ENCODE peak calls at places on chromosomes 2 and 18, in five cellular contexts. C is fibroblast of mammary gland, X is IMR-90, S is GM20000, P is WTC11. W is an unnamed sample.

GRCh38 chr2:9970386-9971044 is 19.0 kb downstream of the GRHL1 start:
- DNase-seq in S (no peak), P (no peak), C (peak; percentile 30), X (no peak), W (no peak)

GRCh38 chr2:105839793-105840192 is 95.1 kb downstream of the NCK2 start:
- DNase-seq in S (no peak), C (no peak), X (no peak), P (no peak), W (no peak)

GRCh38 chr2:187593697-187594096 is 39.5 kb upstream of the TFPI start:
- DNase-seq in S (no peak), X (peak; percentile 64), P (no peak), C (no peak), W (no peak)

GRCh38 chr2:18719978-18720775 is 130.8 kb upstream of the NT5C1B start:
- DNase-seq in S (no peak), P (no peak), C (peak; percentile 56), X (peak; percentile 58), W (no peak)

GRCh38 chr2:241112592-241112991 is 10.5 kb upstream of the MTERF4 start:
- DNase-seq in P (no peak), S (peak; percentile 55), C (no peak), X (no peak), W (no peak)

GRCh38 chr2:195477996-195478382 is 179.0 kb upstream of the SLC39A10 start:
- DNase-seq in C (peak; percentile 7), P (no peak), S (no peak), X (peak; percentile 25), W (no peak)

GRCh38 chr18:75003764-75004690 is 204.9 kb downstream of the PTGR3 start:
- DNase-seq in S (no peak), P (no peak), X (no peak), C (no peak), W (no peak)

GRCh38 chr2:105328281-105329196 is 996 bp downstream of the TGFBRAP1 start:
- DNase-seq in X (peak; percentile 50), C (peak; percentile 53), S (peak; percentile 46), P (no peak), W (no peak)

GRCh38 chr2:240327566-240327965 is 107.9 kb upstream of the GPC1 start:
- DNase-seq in S (no peak), C (no peak), X (no peak), P (no peak), W (no peak)

GRCh38 chr2:147170932-147171331 is 673.9 kb upstream of the ACVR2A start:
- DNase-seq in X (no peak), P (no peak), S (no peak), C (no peak), W (no peak)

GRCh38 chr2:42708196-42708595 is 55.7 kb downstream of the OXER1 start:
- DNase-seq in P (no peak), C (no peak), X (no peak), S (no peak), W (no peak)

GRCh38 chr2:161096336-161096735 is 63.9 kb upstream of the TANK start:
- DNase-seq in C (peak; percentile 61), X (no peak), P (no peak), S (no peak), W (no peak)

GRCh38 chr2:33219850-33220275 is 256.6 kb upstream of the RASGRP3 start:
- DNase-seq in S (no peak), X (peak; percentile 73), P (no peak), C (peak; percentile 49), W (no peak)

GRCh38 chr2:138501427-138502252 is at the start of gene SPOPL:
- DNase-seq in C (peak; percentile 73), X (peak; percentile 74), S (peak; percentile 95), P (peak; percentile 92), W (peak; percentile 94)
- TF ChIP-seq CTCF in C (no peak), X (no peak), S (no peak), P (no peak), W (no peak)

GRCh38 chr18:45841765-45842442 is 16.4 kb downstream of the SIGLEC15 start:
- DNase-seq in X (no peak), C (no peak), S (no peak), P (no peak), W (no peak)

GRCh38 chr18:45837283-45838070 is 12.0 kb downstream of the SIGLEC15 start:
- DNase-seq in S (peak; percentile 49), X (no peak), C (peak; percentile 43), P (peak; percentile 80), W (peak; percentile 78)

GRCh38 chr18:45841060-45841764 is 15.7 kb downstream of the SIGLEC15 start:
- DNase-seq in C (no peak), P (no peak), X (no peak), S (no peak), W (no peak)

GRCh38 chr18:45838302-45839070 is 13.0 kb downstream of the SIGLEC15 start:
- DNase-seq in X (no peak), C (no peak), P (no peak), S (no peak), W (no peak)

GRCh38 chr18:45839415-45840395 is 14.2 kb downstream of the SIGLEC15 start:
- DNase-seq in C (peak; percentile 83), P (peak; percentile 56), S (no peak), X (peak; percentile 80), W (no peak)
- TF ChIP-seq CTCF in C (peak; percentile 88), P (peak; percentile 40), S (no peak), X (peak; percentile 83), W (peak; percentile 28)

DNA sequence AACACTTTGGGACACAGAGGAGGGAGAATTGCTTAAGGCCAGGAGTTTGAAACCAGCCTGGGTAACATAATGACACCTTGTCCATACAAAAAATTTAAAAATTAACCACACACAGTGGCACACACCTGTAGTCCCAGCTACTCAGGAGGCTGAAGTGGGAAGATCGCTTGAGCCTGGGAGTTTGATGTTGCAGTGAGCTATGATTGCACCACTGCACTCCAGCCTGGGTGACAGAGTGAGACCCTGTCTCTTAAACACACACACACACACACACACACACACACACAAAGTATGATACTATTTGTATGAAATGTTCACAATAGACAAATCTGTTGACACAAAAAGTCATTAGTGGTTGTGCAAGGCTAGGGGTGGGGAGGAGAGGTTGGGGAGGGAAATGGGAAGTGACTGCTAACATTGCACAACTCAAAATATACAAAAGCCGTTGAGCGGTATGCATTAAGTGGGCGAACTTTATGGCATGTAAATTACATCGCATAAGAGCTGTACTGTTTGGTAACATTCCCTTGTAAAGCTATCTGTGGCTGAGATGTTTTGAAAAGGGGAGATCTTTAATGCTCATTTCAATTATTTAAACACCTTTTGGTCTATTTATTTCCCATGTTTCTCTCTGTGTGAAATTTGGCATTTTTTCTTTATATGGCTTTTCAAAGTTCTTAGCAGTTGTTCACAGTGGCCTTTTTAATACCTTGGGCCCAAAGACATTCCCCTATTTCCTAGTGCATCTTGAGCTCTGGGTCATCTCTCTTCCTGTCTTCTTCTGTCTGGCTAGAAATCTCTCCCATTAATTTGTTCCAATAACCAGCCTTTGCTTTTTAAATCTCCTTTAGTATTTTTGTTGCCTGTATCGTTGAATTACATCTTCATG is 58.9 kb upstream of the ZNF516 start:
- DNase-seq in P (no peak), C (peak; percentile 59), X (peak; percentile 90), S (no peak), W (no peak)
- TF ChIP-seq CTCF in P (no peak), C (no peak), X (no peak), S (no peak), W (no peak)

GRCh38 chr2:78861546-78861945 is 164.0 kb upstream of the REG3G start:
- DNase-seq in C (no peak), P (no peak), X (no peak), S (peak; percentile 6), W (no peak)
- TF ChIP-seq CTCF in C (no peak), P (peak; percentile 51), X (no peak), S (peak; percentile 26), W (peak; percentile 44)

DNA sequence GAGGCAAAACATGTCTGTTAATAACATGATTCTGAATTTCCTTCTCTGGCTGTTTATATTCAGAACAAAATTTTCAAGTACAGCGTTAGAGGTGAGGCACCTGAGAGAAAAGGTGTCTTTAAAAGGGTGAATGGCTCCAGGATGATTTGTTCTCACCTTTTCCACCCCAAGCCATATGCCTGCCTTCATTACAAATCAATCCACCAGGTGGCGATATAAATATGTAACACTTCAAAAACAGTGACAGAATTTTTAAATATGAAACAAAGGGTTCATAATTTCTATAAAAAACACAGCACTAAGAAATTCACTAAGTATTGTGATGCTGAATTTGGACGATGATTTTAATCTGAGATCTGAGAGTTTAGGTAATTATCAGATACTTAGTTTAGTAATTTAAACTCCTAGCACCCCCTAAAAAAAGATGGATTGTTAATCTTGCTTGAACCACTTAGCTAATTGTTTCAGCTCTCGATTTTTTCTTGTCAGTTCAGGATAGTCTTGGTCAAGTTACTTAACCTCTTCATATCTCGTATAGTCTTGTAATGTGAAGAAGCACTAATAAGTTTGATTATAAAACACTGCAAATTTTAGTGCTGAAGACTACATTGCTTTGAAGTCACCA is 528.8 kb downstream of the CPS1 start:
- DNase-seq in S (peak; percentile 21), C (peak; percentile 38), P (no peak), X (peak; percentile 1), W (no peak)
- TF ChIP-seq CTCF in S (peak; percentile 13), C (peak; percentile 56), P (peak; percentile 39), X (peak; percentile 46), W (peak; percentile 64)

DNA sequence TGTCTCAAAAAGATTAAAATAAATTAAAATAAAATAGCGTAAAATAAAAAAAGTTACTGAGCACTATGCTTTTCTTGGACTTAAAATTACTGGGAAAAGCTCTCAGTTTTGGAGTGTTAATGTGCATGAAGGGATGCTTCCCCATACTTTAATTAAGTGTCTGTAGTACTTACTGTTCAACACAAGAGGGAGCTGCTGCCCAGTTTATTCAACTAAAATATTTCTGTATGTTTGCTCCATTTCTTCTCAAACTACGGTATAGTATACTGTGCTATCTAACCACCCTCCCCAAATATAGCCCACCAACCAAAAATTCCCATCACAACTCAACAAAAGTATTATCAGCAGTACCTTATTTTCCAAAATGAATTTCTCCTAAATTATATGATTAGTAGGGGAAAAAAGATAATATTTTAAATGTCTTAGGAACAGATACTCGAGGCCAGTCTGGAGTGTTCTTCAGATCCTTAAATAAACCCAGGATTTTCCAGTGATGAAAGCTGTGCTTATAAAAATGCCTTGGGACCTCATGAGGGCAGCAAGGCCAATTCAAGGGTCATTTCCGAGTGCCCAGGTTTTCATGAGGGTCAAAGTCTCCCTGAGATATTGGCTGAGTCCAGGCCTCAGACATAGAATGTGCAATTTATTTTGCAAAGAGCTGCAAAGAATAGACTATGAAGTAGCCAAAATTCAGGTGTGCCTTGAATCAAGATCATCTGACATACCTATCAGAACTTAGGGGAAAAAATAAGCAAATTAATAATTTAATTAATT is 64.1 kb downstream of the CHRNA1 start:
- DNase-seq in S (peak; percentile 79), C (peak; percentile 63), P (no peak), X (peak; percentile 65), W (peak; percentile 33)
- TF ChIP-seq CTCF in S (no peak), C (peak; percentile 70), P (peak; percentile 82), X (peak; percentile 77), W (peak; percentile 79)

GRCh38 chr2:233338046-233338445 is 16.2 kb upstream of the DGKD start:
- DNase-seq in P (no peak), C (no peak), S (no peak), X (no peak), W (no peak)
- TF ChIP-seq CTCF in P (no peak), C (no peak), S (no peak), X (no peak), W (no peak)

DNA sequence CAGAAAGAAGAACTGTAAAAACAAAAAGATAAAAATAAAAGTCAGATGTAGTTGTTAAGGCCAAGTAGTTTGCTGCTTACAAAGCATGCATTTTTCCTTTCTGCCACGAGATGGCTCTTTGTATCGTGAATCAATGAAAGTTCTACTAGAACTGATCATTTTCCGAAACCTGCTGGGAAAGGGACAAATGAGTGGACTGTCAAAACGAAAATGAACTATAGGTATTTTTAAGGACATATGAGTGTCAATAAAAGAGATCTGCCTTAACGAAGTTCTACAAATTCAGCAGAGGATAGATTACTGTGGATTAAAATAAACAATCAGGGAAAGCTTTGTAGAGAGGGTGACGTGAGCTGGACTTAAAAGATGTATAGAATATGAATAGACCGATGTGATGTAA is 15.0 kb upstream of the ELOA2 start:
- DNase-seq in C (peak; percentile 68), X (peak; percentile 60), P (no peak), S (peak; percentile 35), W (no peak)
- TF ChIP-seq CTCF in C (peak; percentile 81), X (peak; percentile 67), P (no peak), S (peak; percentile 65), W (peak; percentile 74)

W was measured in nephron progenitor cell.